ENCODE peak calls at places on chromosomes 16 and 17, in four cellular contexts. One of them, this sample, is unnamed.

GRCh38 chr17:18182978-18183333 is 672 bp upstream of the ALKBH5 start:
- DNase-seq in K562: peak
- DNase-seq in endothelial cell of umbilical vein: no peak
- DNase-seq in GM12878: no peak
- DNase-seq in this sample: peak

GRCh38 chr16:82660078-82660645 is 33.4 kb downstream of the CDH13 start:
- DNase-seq in K562: no peak
- DNase-seq in endothelial cell of umbilical vein: no peak
- DNase-seq in GM12878: no peak
- DNase-seq in this sample: peak

GRCh38 chr16:5321925-5322324 is 224.3 kb upstream of the EEF2KMT start:
- DNase-seq in K562: no peak
- DNase-seq in endothelial cell of umbilical vein: no peak
- DNase-seq in GM12878: no peak
- DNase-seq in this sample: no peak

GRCh38 chr16:89842471-89843408 is 14.5 kb downstream of the SPIRE2 start:
- DNase-seq in K562: no peak
- DNase-seq in endothelial cell of umbilical vein: peak
- DNase-seq in GM12878: no peak
- DNase-seq in this sample: peak

GRCh38 chr17:50517504-50518264 is 9.4 kb downstream of the MYCBPAP start:
- DNase-seq in K562: peak
- DNase-seq in endothelial cell of umbilical vein: no peak
- DNase-seq in GM12878: no peak
- DNase-seq in this sample: no peak

GRCh38 chr16:88347656-88348376 is 34.9 kb upstream of the ZNF469 start:
- DNase-seq in K562: no peak
- DNase-seq in endothelial cell of umbilical vein: no peak
- DNase-seq in GM12878: no peak
- DNase-seq in this sample: no peak

GRCh38 chr16:87044031-87044380 is 273.2 kb downstream of the C16orf95 start:
- DNase-seq in K562: no peak
- DNase-seq in endothelial cell of umbilical vein: no peak
- DNase-seq in GM12878: no peak
- DNase-seq in this sample: peak

GRCh38 chr16:57345021-57345420 is 13.6 kb upstream of the CCL22 start:
- DNase-seq in K562: no peak
- DNase-seq in endothelial cell of umbilical vein: no peak
- DNase-seq in GM12878: no peak
- DNase-seq in this sample: no peak

GRCh38 chr17:63224644-63225043 is 221.5 kb downstream of the CYB561 start:
- DNase-seq in K562: no peak
- DNase-seq in endothelial cell of umbilical vein: no peak
- DNase-seq in GM12878: no peak
- DNase-seq in this sample: no peak

GRCh38 chr16:87410958-87411357 is 18.8 kb downstream of the MAP1LC3B start:
- DNase-seq in K562: no peak
- DNase-seq in endothelial cell of umbilical vein: no peak
- DNase-seq in GM12878: no peak
- DNase-seq in this sample: no peak

GRCh38 chr17:70552982-70553334 is 383.6 kb downstream of the KCNJ2 start:
- DNase-seq in K562: no peak
- DNase-seq in endothelial cell of umbilical vein: peak
- DNase-seq in GM12878: no peak
- DNase-seq in this sample: no peak

GRCh38 chr17:14827394-14827793 is 437.7 kb downstream of the PMP22 start:
- DNase-seq in K562: no peak
- DNase-seq in endothelial cell of umbilical vein: no peak
- DNase-seq in GM12878: no peak
- DNase-seq in this sample: no peak

GRCh38 chr17:42378597-42379594 is 9.3 kb downstream of the STAT3 start:
- DNase-seq in K562: no peak
- DNase-seq in endothelial cell of umbilical vein: peak
- DNase-seq in GM12878: peak
- DNase-seq in this sample: peak

GRCh38 chr17:1906622-1907021 is 76.8 kb downstream of the RPA1 start:
- DNase-seq in K562: no peak
- DNase-seq in endothelial cell of umbilical vein: no peak
- DNase-seq in GM12878: no peak
- DNase-seq in this sample: no peak

GRCh38 chr16:49876716-49877129 is 20.8 kb upstream of the ZNF423 start:
- DNase-seq in K562: peak
- DNase-seq in endothelial cell of umbilical vein: peak
- DNase-seq in GM12878: no peak
- DNase-seq in this sample: no peak

GRCh38 chr16:84687715-84688114 is 12.1 kb upstream of the USP10 start:
- DNase-seq in K562: no peak
- DNase-seq in endothelial cell of umbilical vein: peak
- DNase-seq in GM12878: peak
- DNase-seq in this sample: peak

GRCh38 chr17:75941442-75941819 is 589 bp upstream of the FBF1 start:
- DNase-seq in K562: no peak
- DNase-seq in endothelial cell of umbilical vein: no peak
- DNase-seq in GM12878: no peak
- DNase-seq in this sample: no peak

GRCh38 chr17:3524024-3524423 is 33.6 kb downstream of the TRPV3 start:
- DNase-seq in K562: no peak
- DNase-seq in endothelial cell of umbilical vein: no peak
- DNase-seq in GM12878: no peak
- DNase-seq in this sample: no peak

GRCh38 chr17:68291836-68292688 is 767 bp downstream of the ARSG start:
- DNase-seq in K562: peak
- DNase-seq in endothelial cell of umbilical vein: peak
- DNase-seq in GM12878: peak
- DNase-seq in this sample: peak

GRCh38 chr17:41665566-41666335 is 22.9 kb upstream of the EIF1 start:
- DNase-seq in K562: peak
- DNase-seq in endothelial cell of umbilical vein: peak
- DNase-seq in GM12878: peak
- DNase-seq in this sample: peak

GRCh38 chr16:55225972-55226542 is 97.9 kb upstream of the IRX6 start:
- DNase-seq in K562: no peak
- DNase-seq in endothelial cell of umbilical vein: no peak
- DNase-seq in GM12878: no peak
- DNase-seq in this sample: no peak

GRCh38 chr17:1651559-1651844 is 1.8 kb upstream of the RILP start:
- DNase-seq in K562: no peak
- DNase-seq in endothelial cell of umbilical vein: no peak
- DNase-seq in GM12878: no peak
- DNase-seq in this sample: no peak

GRCh38 chr16:86661715-86662114 is 83.4 kb downstream of the FOXL1 start:
- DNase-seq in K562: no peak
- DNase-seq in endothelial cell of umbilical vein: peak
- DNase-seq in GM12878: no peak
- DNase-seq in this sample: peak

GRCh38 chr16:1992475-1993292 is 2.9 kb downstream of the SYNGR3 start:
- DNase-seq in K562: peak
- DNase-seq in endothelial cell of umbilical vein: no peak
- DNase-seq in GM12878: no peak
- DNase-seq in this sample: no peak

GRCh38 chr17:48016112-48016511 is 21.5 kb downstream of the COPZ2 start:
- DNase-seq in K562: peak
- DNase-seq in endothelial cell of umbilical vein: no peak
- DNase-seq in GM12878: no peak
- DNase-seq in this sample: peak

GRCh38 chr17:48181653-48182052 is 74.1 kb downstream of the SNX11 start:
- DNase-seq in K562: no peak
- DNase-seq in endothelial cell of umbilical vein: peak
- DNase-seq in GM12878: no peak
- DNase-seq in this sample: peak

GRCh38 chr17:36849871-36850348 is 87.4 kb upstream of the LHX1 start:
- DNase-seq in K562: peak
- DNase-seq in endothelial cell of umbilical vein: peak
- DNase-seq in GM12878: peak
- DNase-seq in this sample: peak
- TF ChIP-seq FOS in K562: no peak
- TF ChIP-seq FOS in endothelial cell of umbilical vein: peak
- TF ChIP-seq FOS in GM12878: no peak
- TF ChIP-seq FOS in this sample: no peak

GRCh38 chr17:57305918-57306317 is 49.6 kb downstream of the MSI2 start:
- DNase-seq in K562: no peak
- DNase-seq in endothelial cell of umbilical vein: no peak
- DNase-seq in GM12878: no peak
- DNase-seq in this sample: no peak
- TF ChIP-seq FOS in K562: no peak
- TF ChIP-seq FOS in endothelial cell of umbilical vein: no peak
- TF ChIP-seq FOS in GM12878: no peak
- TF ChIP-seq FOS in this sample: no peak

GRCh38 chr17:53150101-53150698 is 672.5 kb upstream of the KIF2B start:
- DNase-seq in K562: no peak
- DNase-seq in endothelial cell of umbilical vein: no peak
- DNase-seq in GM12878: no peak
- DNase-seq in this sample: no peak
- TF ChIP-seq FOS in K562: no peak
- TF ChIP-seq FOS in endothelial cell of umbilical vein: no peak
- TF ChIP-seq FOS in GM12878: no peak
- TF ChIP-seq FOS in this sample: no peak

DNA sequence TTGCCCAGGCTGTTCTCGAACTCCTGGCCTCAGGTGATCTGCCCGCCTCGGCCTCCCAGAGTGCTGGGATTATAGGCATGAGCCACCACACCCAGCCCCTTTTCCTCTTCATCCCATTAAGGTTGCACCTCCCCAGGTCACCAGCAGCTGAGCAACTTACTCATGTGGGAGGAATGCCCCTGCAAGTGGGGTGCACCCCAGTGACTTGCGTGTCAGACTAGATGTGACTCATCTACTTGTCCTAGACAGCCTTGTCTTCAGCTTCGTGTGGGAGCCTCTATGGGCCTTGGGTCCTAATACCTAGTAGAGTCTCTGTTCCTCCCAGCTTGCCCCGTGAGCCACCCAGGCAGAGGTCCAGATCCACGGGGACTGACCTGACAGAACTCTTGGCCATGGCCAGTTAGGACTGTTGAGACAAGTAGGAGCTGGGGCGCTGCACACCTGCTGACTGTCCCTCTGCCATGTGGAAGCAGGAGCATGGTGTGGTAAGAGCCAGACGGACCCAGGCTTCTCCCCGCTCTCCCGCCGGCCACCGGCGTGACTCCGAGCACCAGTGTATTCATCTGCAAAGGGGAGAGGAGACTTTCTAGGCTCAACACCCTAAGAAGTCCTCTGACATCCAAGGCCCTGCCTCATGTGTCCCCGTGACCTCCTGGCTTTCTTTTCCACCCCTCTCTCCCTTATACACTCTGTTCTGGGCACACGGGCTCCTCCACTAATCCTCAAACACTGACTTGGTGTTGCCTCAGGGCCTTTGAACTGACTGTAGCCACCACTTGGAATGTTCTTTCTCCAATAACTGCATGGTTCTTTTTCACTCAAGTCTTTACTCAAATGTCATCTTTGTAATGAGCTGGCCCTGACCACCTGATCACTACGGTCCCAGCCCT is 11.6 kb upstream of the CBX4 start:
- DNase-seq in K562: peak
- DNase-seq in endothelial cell of umbilical vein: no peak
- DNase-seq in GM12878: no peak
- DNase-seq in this sample: peak
- TF ChIP-seq FOS in K562: no peak
- TF ChIP-seq FOS in endothelial cell of umbilical vein: no peak
- TF ChIP-seq FOS in GM12878: no peak
- TF ChIP-seq FOS in this sample: peak

GRCh38 chr17:7837375-7838290 is 3.6 kb downstream of the KDM6B start:
- DNase-seq in K562: no peak
- DNase-seq in endothelial cell of umbilical vein: no peak
- DNase-seq in GM12878: no peak
- DNase-seq in this sample: no peak
- TF ChIP-seq FOS in K562: no peak
- TF ChIP-seq FOS in endothelial cell of umbilical vein: no peak
- TF ChIP-seq FOS in GM12878: no peak
- TF ChIP-seq FOS in this sample: no peak

GRCh38 chr17:38746893-38747384 is 1.2 kb downstream of the PCGF2 start:
- DNase-seq in K562: no peak
- DNase-seq in endothelial cell of umbilical vein: no peak
- DNase-seq in GM12878: no peak
- DNase-seq in this sample: no peak

GRCh38 chr17:38750044-38750311 is 1.8 kb upstream of the PCGF2 start:
- DNase-seq in K562: no peak
- DNase-seq in endothelial cell of umbilical vein: no peak
- DNase-seq in GM12878: no peak
- DNase-seq in this sample: no peak

GRCh38 chr17:38749222-38750043 is 1.3 kb upstream of the PCGF2 start:
- DNase-seq in K562: peak
- DNase-seq in endothelial cell of umbilical vein: peak
- DNase-seq in GM12878: no peak
- DNase-seq in this sample: peak

GRCh38 chr17:38747385-38748328 is 479 bp downstream of the PCGF2 start:
- DNase-seq in K562: peak
- DNase-seq in endothelial cell of umbilical vein: no peak
- DNase-seq in GM12878: no peak
- DNase-seq in this sample: no peak

DNA sequence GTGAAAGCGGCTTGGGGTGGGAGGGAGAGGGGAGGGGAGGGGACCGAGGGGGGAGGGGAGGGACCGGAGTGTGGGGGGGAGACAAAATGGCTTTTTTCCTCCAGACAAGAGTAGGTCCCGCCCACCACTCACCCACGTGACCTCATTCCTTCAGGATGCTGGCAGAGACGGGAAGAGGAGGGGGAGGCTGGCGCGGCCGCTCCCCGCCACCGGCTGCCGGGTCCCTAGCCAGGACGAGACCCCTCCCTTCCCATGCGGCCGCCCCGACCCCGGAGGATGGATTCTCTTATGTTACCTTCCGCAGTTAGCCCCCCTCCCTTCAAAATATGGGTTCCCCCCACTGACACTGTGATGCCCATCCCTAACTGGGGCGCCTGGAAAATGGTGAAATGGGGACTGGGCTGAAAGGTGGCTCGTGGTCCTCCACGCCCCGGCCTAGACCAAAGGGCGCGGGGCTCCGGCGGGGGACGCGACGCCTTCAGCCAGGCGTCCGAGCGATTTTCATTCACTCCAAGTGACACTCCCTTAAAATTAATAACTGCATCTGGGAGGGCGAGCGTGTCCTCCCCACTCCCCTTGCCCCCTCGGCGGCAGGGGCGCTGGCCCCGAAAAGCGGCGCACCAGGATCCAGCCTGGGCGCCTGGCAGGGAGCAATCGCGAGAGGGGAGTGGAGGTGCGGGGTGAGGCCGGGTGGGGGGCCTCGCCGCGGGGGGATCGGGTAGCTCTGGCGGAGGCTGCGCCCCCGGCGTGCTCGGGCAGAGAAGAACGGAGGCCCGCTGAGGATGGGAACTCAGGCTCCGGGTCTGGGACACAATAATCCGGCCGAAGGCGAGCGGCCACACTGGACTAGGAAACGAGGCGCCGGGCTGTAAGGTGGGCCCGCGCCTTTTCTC is at the start of gene PCGF2:
- DNase-seq in K562: peak
- DNase-seq in endothelial cell of umbilical vein: peak
- DNase-seq in GM12878: no peak
- DNase-seq in this sample: peak
- TF ChIP-seq FOS in K562: no peak
- TF ChIP-seq FOS in endothelial cell of umbilical vein: no peak
- TF ChIP-seq FOS in GM12878: no peak
- TF ChIP-seq FOS in this sample: no peak